ENCODE peak calls at places on chromosomes 7 and 10, in nine cellular contexts. X, W, M, Z, N, V, H, P and K are unnamed samples.

GRCh38 chr7:32063614-32064013 is 6.6 kb downstream of the PDE1C start:
- DNase-seq in M (no peak), X (no peak), W (no peak), P (no peak), Z (no peak), N (no peak), V (no peak), H (no peak), K (no peak)

GRCh38 chr10:17106991-17107390 is 22.6 kb downstream of the CUBN start:
- DNase-seq in P (no peak), N (no peak), V (no peak), W (no peak), M (no peak), H (no peak), Z (no peak), X (no peak), K (no peak)

GRCh38 chr7:22787936-22788335 is 34.7 kb downstream of the TOMM7 start:
- DNase-seq in N (no peak), M (no peak), X (no peak), Z (no peak), V (no peak), W (no peak), P (no peak), H (peak; percentile 51), K (no peak)

GRCh38 chr10:20745556-20745955 is 151.6 kb downstream of the NEBL start:
- DNase-seq in W (no peak), Z (no peak), X (no peak), P (no peak), V (no peak), M (no peak), H (no peak), N (no peak), K (no peak)

GRCh38 chr10:32982293-32982709 is 24.3 kb upstream of the ITGB1 start:
- DNase-seq in V (no peak), N (no peak), H (peak; percentile 94), X (no peak), P (no peak), Z (no peak), W (no peak), M (no peak), K (no peak)

GRCh38 chr7:121447939-121448338 is 51.8 kb upstream of the FAM3C start:
- DNase-seq in M (peak; percentile 20), X (no peak), N (no peak), V (no peak), Z (no peak), P (no peak), H (no peak), W (no peak), K (no peak)

GRCh38 chr10:89981891-89982290 is 280.5 kb downstream of the KIF20B start:
- DNase-seq in P (no peak), W (no peak), X (no peak), H (peak; percentile 41), V (no peak), M (peak; percentile 9), Z (no peak), N (no peak), K (no peak)

GRCh38 chr7:27727058-27727457 is 12.9 kb upstream of the TAX1BP1 start:
- DNase-seq in M (no peak), V (no peak), W (no peak), H (no peak), X (no peak), P (no peak), Z (no peak), N (no peak), K (no peak)

GRCh38 chr10:63700209-63700934 is 179.2 kb downstream of the REEP3 start:
- DNase-seq in M (peak; percentile 2), N (no peak), H (peak; percentile 100), X (no peak), V (no peak), W (no peak), P (no peak), Z (no peak), K (peak; percentile 87)

GRCh38 chr10:79298403-79299244 is 48.6 kb upstream of the PPIF start:
- DNase-seq in M (no peak), W (peak; percentile 36), X (peak; percentile 60), H (peak; percentile 98), Z (no peak), N (no peak), V (no peak), P (no peak), K (peak; percentile 84)

GRCh38 chr7:80393786-80394185 is 118.1 kb downstream of the GNAT3 start:
- DNase-seq in X (no peak), P (no peak), M (peak; percentile 49), H (no peak), W (no peak), V (no peak), N (no peak), Z (no peak), K (no peak)

GRCh38 chr10:308572-309085 is 173.4 kb downstream of the ZMYND11 start:
- DNase-seq in P (peak; percentile 35), Z (no peak), W (no peak), M (no peak), N (no peak), V (no peak), H (no peak), X (no peak), K (no peak)

GRCh38 chr10:97574374-97575100 is 2.0 kb downstream of the ANKRD2 start:
- DNase-seq in N (no peak), Z (no peak), X (no peak), W (no peak), V (peak; percentile 39), P (peak; percentile 39), H (peak; percentile 42), M (peak; percentile 54), K (no peak)

GRCh38 chr7:106552645-106553445 is 108.1 kb downstream of the CCDC71L start:
- DNase-seq in M (no peak), Z (no peak), P (no peak), N (no peak), H (no peak), V (no peak), W (no peak), X (no peak), K (no peak)